ENCODE peak calls at places on chromosomes 13 and 19, in eight cellular contexts. V is CD8-positive, alpha-beta memory T cell; G is small intestine; Q is T-cell; R is osteoblast; T is stimulated activated CD8-positive, alpha-beta memory T cell treated with anti-CD3 and anti-CD28 coated beads, Interleukin-12 subunit alpha, Interleukin-12 subunit beta, amount 100 ng/mL, for 4 hours; W is activated T-cell treated with anti-CD3 and anti-CD28 coated beads for 48 hours; J is NCI-H524. B is an unnamed sample.

GRCh38 chr19:42207767-42208259 is 9.7 kb downstream of the DEDD2 start:
- DNase-seq in V (no peak), G (no peak), Q (no peak), R (peak; percentile 99), T (no peak), W (no peak), J (no peak), B (no peak)

GRCh38 chr19:35090795-35091214 is 24.8 kb upstream of the FXYD3 start:
- DNase-seq in V (no peak), G (no peak), Q (no peak), R (peak; percentile 91), T (no peak), W (no peak), J (peak; percentile 67), B (no peak)

GRCh38 chr13:94188173-94188869 is 291.2 kb downstream of the DCT start:
- DNase-seq in V (no peak), G (no peak), Q (no peak), R (no peak), T (no peak), W (no peak), J (no peak), B (no peak)

GRCh38 chr19:47097396-47098217 is 16.0 kb downstream of the ZC3H4 start:
- DNase-seq in V (no peak), G (no peak), Q (no peak), R (peak; percentile 88), T (no peak), W (no peak), J (peak; percentile 90), B (no peak)

GRCh38 chr13:94309997-94310842 is 169.3 kb downstream of the DCT start:
- DNase-seq in V (no peak), G (no peak), Q (no peak), R (peak; percentile 88), T (no peak), W (no peak), J (no peak), B (no peak)

GRCh38 chr19:7255631-7256030 is 38.6 kb downstream of the INSR start:
- DNase-seq in V (no peak), G (no peak), Q (no peak), R (no peak), T (no peak), W (no peak), J (no peak), B (no peak)

GRCh38 chr19:5345895-5346386 is 5.3 kb upstream of the PTPRS start:
- DNase-seq in V (no peak), G (no peak), Q (no peak), R (peak; percentile 79), T (no peak), W (no peak), J (no peak), B (no peak)

GRCh38 chr19:45068041-45068440 is 8.2 kb downstream of the ZNF296 start:
- DNase-seq in V (no peak), G (no peak), Q (no peak), R (peak; percentile 76), T (no peak), W (no peak), J (no peak), B (no peak)

GRCh38 chr13:27131202-27131623 is 40.4 kb downstream of the USP12 start:
- DNase-seq in V (peak; percentile 7), G (peak; percentile 70), Q (peak; percentile 36), R (peak; percentile 23), T (peak; percentile 47), W (peak; percentile 48), J (no peak), B (peak; percentile 12)